ENCODE peak calls at places on chromosomes 7 and 10, in four cellular contexts. C is iPS DF 6.9, F is body of pancreas, Z is tibial nerve. U is an unnamed sample.

GRCh38 chr7:32204361-32205018 is 134.3 kb upstream of the PDE1C start:
- DNase-seq in C (peak), Z (peak), F (peak), U (peak)

GRCh38 chr10:31034041-31034918 is 2.6 kb upstream of the ZNF438 start:
- DNase-seq in Z (no peak), F (no peak), C (no peak), U (no peak)

GRCh38 chr10:51602326-51602725 is 97.1 kb downstream of the CSTF2T start:
- DNase-seq in Z (no peak), C (no peak), F (no peak), U (no peak)

GRCh38 chr10:75679546-75679945 is 248.1 kb downstream of the LRMDA start:
- DNase-seq in C (no peak), Z (no peak), F (no peak), U (no peak)

GRCh38 chr7:93461350-93461749 is 113.2 kb downstream of the CALCR start:
- DNase-seq in C (no peak), F (no peak), Z (no peak), U (no peak)

GRCh38 chr7:684416-684815 is 42.1 kb upstream of the DNAAF5 start:
- DNase-seq in F (no peak), C (no peak), Z (no peak), U (peak)

GRCh38 chr10:36023939-36024338 is 381.8 kb upstream of the FZD8 start:
- DNase-seq in Z (no peak), F (peak), C (no peak), U (peak)

GRCh38 chr10:69014171-69014570 is 25.6 kb downstream of the KIFBP start:
- DNase-seq in Z (no peak), C (no peak), F (no peak), U (no peak)

GRCh38 chr7:1946461-1947450 is 276.7 kb downstream of the ELFN1 start:
- DNase-seq in Z (no peak), C (no peak), F (no peak), U (peak)

GRCh38 chr10:10780746-10781145 is 236.9 kb upstream of the CELF2 start:
- DNase-seq in C (no peak), Z (no peak), F (no peak), U (no peak)

GRCh38 chr10:522350-522749 is 167.1 kb downstream of the DIP2C start:
- DNase-seq in C (no peak), F (no peak), Z (no peak), U (no peak)

GRCh38 chr7:107044347-107045194 is at the start of gene PRKAR2B:
- DNase-seq in F (peak), Z (peak), C (peak), U (peak)

GRCh38 chr10:53314856-53315255 is 542.3 kb upstream of the MBL2 start:
- DNase-seq in Z (no peak), F (no peak), C (no peak), U (no peak)

GRCh38 chr7:121026159-121026558 is 37.6 kb downstream of the CPED1 start:
- DNase-seq in F (no peak), C (no peak), Z (no peak), U (no peak)

GRCh38 chr10:119362122-119362521 is 154.8 kb downstream of the GRK5 start:
- DNase-seq in Z (no peak), C (no peak), F (no peak), U (no peak)

GRCh38 chr10:61894150-61894549 is 7.3 kb upstream of the ARID5B start:
- DNase-seq in Z (no peak), F (no peak), C (no peak), U (no peak)

GRCh38 chr10:97169911-97170693 is 15.7 kb downstream of the SLIT1 start:
- DNase-seq in Z (no peak), F (peak), C (no peak), U (no peak)

GRCh38 chr10:48913674-48914073 is 26.0 kb downstream of the LRRC18 start:
- DNase-seq in C (no peak), F (no peak), Z (no peak), U (no peak)

GRCh38 chr10:51700228-51700835 is 937 bp upstream of the CSTF2T start:
- DNase-seq in F (peak), Z (no peak), C (no peak), U (no peak)

DNA sequence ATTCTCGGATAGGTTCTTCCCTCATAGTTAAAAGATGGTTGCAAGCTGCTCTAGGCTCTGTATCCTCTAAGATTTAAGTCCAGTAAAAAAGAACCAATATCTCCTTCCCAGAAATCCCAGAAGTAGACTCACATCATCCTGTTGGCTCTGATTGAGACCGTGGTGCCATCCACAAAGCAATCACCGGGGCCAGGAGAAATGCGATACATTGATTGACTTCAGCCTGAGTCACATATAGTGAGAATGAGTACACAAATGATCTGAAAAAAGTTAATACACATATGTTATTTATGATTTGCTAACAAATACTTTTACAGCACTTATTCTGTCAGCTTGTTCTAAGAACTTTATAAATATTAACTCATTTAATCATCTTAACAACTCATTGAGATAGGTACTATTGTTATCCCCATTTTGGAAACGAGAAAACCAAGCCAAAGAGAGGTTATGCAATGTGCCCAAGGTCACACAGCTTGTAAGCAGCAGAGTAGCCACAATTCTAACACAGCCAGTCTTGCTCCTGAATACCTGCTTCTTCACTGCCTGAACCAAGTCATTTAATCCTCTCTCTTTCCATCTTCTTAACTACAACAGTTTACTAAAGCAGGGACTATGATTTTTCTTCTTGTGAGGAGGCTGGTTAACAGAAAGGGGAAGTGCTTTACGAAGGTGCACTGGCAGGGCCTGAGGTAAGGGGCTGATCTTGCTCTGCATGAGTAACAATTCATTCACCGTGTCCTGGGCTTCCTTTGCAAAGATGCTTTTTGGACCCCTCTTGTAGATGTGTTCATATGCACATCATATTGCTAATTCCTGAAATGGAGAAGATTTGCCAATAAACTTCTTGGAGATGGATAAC is 177.0 kb downstream of the REEP3 start:
- DNase-seq in C (no peak), Z (no peak), F (peak), U (no peak)
- H3K27ac ChIP-seq in C (no peak), Z (peak), F (no peak), U (no peak)

GRCh38 chr10:125060486-125060850 is 99.9 kb downstream of the CTBP2 start:
- DNase-seq in C (no peak), Z (no peak), F (no peak), U (no peak)
- H3K4me3 ChIP-seq in C (no peak), Z (no peak), F (no peak), U (no peak)

DNA sequence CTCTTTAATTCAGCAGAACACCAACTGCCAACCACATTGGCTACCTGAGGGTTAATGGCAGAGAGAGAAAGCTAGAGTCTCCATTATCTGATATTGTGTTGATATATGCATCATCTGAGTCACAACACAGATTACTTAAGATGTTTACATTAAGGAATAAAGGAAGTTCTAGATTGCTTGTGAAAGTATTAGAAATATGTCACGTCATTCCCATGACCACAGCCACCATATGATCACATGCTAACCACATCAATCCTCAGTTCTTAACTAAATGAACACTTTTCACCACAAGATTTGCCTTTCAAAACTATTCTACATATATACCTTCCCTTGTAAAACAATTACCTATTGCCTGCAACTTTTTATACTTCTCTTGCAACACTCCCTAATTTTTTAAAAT is 337.9 kb downstream of the FGFR2 start:
- DNase-seq in C (no peak), Z (no peak), F (no peak), U (no peak)
- H3K27ac ChIP-seq in C (no peak), Z (no peak), F (no peak), U (no peak)

GRCh38 chr10:12631787-12632562 is 282.6 kb downstream of the CAMK1D start:
- DNase-seq in C (no peak), F (peak), Z (no peak), U (no peak)

GRCh38 chr10:12633776-12634390 is 284.5 kb downstream of the CAMK1D start:
- DNase-seq in Z (no peak), F (no peak), C (no peak), U (no peak)

GRCh38 chr10:12635127-12635541 is 285.8 kb downstream of the CAMK1D start:
- DNase-seq in F (no peak), Z (no peak), C (no peak), U (no peak)

GRCh38 chr10:12636585-12636984 is 287.2 kb downstream of the CAMK1D start:
- DNase-seq in F (no peak), Z (no peak), C (no peak), U (no peak)

GRCh38 chr10:12634532-12634931 is 285.2 kb downstream of the CAMK1D start:
- DNase-seq in C (no peak), Z (no peak), F (no peak), U (no peak)
- H3K4me3 ChIP-seq in C (no peak), Z (no peak), F (no peak), U (no peak)

GRCh38 chr7:38584443-38585210 is 46.5 kb downstream of the AMPH start:
- DNase-seq in Z (no peak), C (no peak), F (peak), U (no peak)
- H3K27ac ChIP-seq in Z (no peak), C (no peak), F (peak), U (peak)

GRCh38 chr10:80660736-80661135 is 123.0 kb downstream of the SH2D4B start:
- DNase-seq in F (peak), C (no peak), Z (no peak), U (no peak)
- H3K4me3 ChIP-seq in F (no peak), C (no peak), Z (no peak), U (no peak)

DNA sequence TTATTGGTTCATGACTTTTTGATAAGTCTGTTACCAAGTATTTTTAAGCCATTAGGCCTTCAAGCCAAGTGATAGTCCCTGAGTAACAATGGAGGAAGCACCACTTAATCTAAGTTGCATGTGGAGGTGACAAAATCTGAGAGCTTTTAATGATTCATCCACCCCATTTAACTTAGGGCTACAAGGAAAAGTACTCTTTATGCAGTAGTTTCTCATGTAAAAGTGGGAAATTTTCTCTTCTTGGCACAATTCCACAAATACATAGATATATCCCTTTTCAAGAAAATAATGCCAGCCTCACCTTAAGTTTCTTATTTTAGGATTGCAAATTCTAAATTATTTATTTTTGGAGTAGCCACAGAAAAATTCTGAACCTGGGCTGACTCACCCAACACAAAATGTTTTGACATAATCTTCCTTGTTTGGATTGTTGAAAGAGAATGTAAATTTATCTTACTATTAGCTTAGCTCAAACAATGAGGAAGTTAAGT is 85.7 kb downstream of the SUGCT start:
- DNase-seq in C (no peak), Z (no peak), F (no peak), U (no peak)
- H3K27ac ChIP-seq in C (no peak), Z (no peak), F (no peak), U (no peak)

DNA sequence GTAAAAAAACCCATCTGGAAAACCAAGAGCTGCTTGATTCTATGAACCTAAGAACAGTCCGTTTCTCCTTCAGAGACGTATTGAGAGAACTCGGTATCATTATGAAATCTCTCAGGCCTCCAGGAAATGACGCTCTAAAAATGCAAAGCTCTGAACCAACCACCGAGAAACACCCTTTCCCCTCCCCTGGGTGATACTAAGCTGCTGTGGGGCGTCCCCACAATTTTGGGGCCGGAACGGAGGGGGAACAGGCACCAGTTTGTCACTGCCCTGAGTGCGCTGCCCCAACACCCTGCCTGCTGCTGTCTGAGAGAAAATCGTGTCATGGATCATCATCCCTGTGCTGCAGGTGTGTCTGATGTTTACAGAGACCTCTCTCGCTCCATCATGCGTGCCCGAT is 509.5 kb downstream of the DNAJB6 start:
- DNase-seq in C (no peak), Z (peak), F (no peak), U (no peak)
- H3K4me3 ChIP-seq in C (no peak), Z (no peak), F (no peak), U (no peak)